ENCODE peak calls at places on chromosomes 13 and 19, in four cellular contexts. One of them, this sample, is unnamed.

GRCh38 chr13:20197361-20197834 is 4.7 kb upstream of the GJB2 start:
- DNase-seq in kidney epithelial cell: no peak
- DNase-seq in left lung: no peak
- DNase-seq in right lobe of liver: no peak
- DNase-seq in this sample: no peak

GRCh38 chr19:48540110-48540509 is 11.9 kb upstream of the SULT2B1 start:
- DNase-seq in left lung: peak; percentile 34
- DNase-seq in kidney epithelial cell: no peak
- DNase-seq in right lobe of liver: no peak
- DNase-seq in this sample: no peak

GRCh38 chr19:34145741-34146202 is 26.5 kb upstream of the LSM14A start:
- DNase-seq in right lobe of liver: no peak
- DNase-seq in left lung: no peak
- DNase-seq in kidney epithelial cell: no peak
- DNase-seq in this sample: peak; percentile 57

GRCh38 chr19:3304871-3305423 is 61.4 kb upstream of the NFIC start:
- DNase-seq in right lobe of liver: peak; percentile 76
- DNase-seq in left lung: no peak
- DNase-seq in kidney epithelial cell: no peak
- DNase-seq in this sample: peak; percentile 63

GRCh38 chr13:19151581-19152263 is 29.9 kb downstream of the TUBA3C start:
- DNase-seq in left lung: no peak
- DNase-seq in kidney epithelial cell: no peak
- DNase-seq in right lobe of liver: no peak
- DNase-seq in this sample: no peak

GRCh38 chr19:23823952-23824389 is 65.3 kb upstream of the ZNF681 start:
- DNase-seq in right lobe of liver: no peak
- DNase-seq in left lung: no peak
- DNase-seq in kidney epithelial cell: no peak
- DNase-seq in this sample: no peak

GRCh38 chr13:23430664-23431063 is 2.8 kb downstream of the SACS start:
- DNase-seq in right lobe of liver: no peak
- DNase-seq in left lung: no peak
- DNase-seq in kidney epithelial cell: no peak
- DNase-seq in this sample: no peak

GRCh38 chr13:80224468-80224867 is 116.5 kb downstream of the SPRY2 start:
- DNase-seq in kidney epithelial cell: no peak
- DNase-seq in left lung: no peak
- DNase-seq in right lobe of liver: no peak
- DNase-seq in this sample: no peak

GRCh38 chr13:112634102-112634501 is 46.1 kb upstream of the TUBGCP3 start:
- DNase-seq in kidney epithelial cell: no peak
- DNase-seq in right lobe of liver: no peak
- DNase-seq in left lung: no peak
- DNase-seq in this sample: no peak

GRCh38 chr13:99384468-99384867 is 77.3 kb upstream of the GPR183 start:
- DNase-seq in left lung: no peak
- DNase-seq in kidney epithelial cell: no peak
- DNase-seq in right lobe of liver: no peak
- DNase-seq in this sample: no peak

GRCh38 chr19:3324405-3324856 is 42.0 kb upstream of the NFIC start:
- DNase-seq in right lobe of liver: peak; percentile 74
- DNase-seq in left lung: peak; percentile 95
- DNase-seq in kidney epithelial cell: no peak
- DNase-seq in this sample: peak; percentile 55

GRCh38 chr13:47929156-47929555 is 71.9 kb downstream of the SUCLA2 start:
- DNase-seq in kidney epithelial cell: no peak
- DNase-seq in left lung: no peak
- DNase-seq in right lobe of liver: no peak
- DNase-seq in this sample: no peak

GRCh38 chr13:104773775-104774174 is 1707.6 kb upstream of the SLC10A2 start:
- DNase-seq in right lobe of liver: no peak
- DNase-seq in kidney epithelial cell: no peak
- DNase-seq in left lung: no peak
- DNase-seq in this sample: no peak

GRCh38 chr19:51365211-51366049 is 758 bp downstream of the ETFB start:
- DNase-seq in left lung: no peak
- DNase-seq in kidney epithelial cell: no peak
- DNase-seq in right lobe of liver: peak; percentile 73
- DNase-seq in this sample: peak; percentile 22

GRCh38 chr19:54420383-54421168 is 5.3 kb downstream of the TTYH1 start:
- DNase-seq in left lung: no peak
- DNase-seq in right lobe of liver: no peak
- DNase-seq in kidney epithelial cell: no peak
- DNase-seq in this sample: peak; percentile 37

GRCh38 chr19:45613926-45614725 is 12.1 kb upstream of the GPR4 start:
- DNase-seq in left lung: no peak
- DNase-seq in right lobe of liver: no peak
- DNase-seq in kidney epithelial cell: peak; percentile 92
- DNase-seq in this sample: no peak

GRCh38 chr13:52405767-52406494 is at the start of gene THSD1:
- DNase-seq in kidney epithelial cell: no peak
- DNase-seq in right lobe of liver: peak; percentile 75
- DNase-seq in left lung: peak; percentile 85
- DNase-seq in this sample: peak; percentile 27

DNA sequence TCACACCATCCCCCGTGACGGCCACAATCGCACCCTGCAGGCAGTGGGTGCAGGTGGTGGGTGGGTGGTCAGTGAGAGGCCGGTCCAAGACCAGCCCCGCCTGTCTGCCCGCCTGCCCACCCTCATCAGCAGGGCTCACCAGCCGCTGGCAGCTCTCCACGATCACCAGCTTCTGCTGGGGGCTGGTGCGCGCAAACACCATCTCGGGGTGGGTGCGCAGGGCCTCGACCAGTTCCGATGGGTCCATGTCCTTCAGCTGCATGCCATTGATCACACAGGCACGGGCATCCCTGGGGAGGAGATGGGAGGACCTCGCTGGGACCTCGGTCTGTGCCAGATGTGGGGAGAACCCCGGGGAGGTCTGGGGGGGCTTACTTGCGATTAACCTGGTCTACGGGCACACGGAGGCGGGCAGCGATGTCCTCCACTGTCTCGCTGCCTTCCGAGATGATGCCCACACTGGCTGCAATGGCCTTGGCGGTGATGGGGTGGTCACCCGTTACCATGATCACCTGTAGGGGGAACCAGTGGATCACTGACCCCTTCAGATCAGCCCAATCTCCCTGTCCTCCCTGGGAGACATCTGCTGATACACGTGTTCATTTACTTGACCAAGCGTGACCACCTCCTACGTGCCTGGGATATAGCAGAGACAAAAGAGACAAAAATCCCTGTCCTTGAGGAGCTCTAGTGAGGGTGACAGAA is 8.0 kb downstream of the ATP4A start:
- DNase-seq in right lobe of liver: no peak
- DNase-seq in left lung: no peak
- DNase-seq in kidney epithelial cell: no peak
- DNase-seq in this sample: no peak
- TF ChIP-seq CTCF in right lobe of liver: peak; percentile 11
- TF ChIP-seq CTCF in left lung: no peak
- TF ChIP-seq CTCF in kidney epithelial cell: peak; percentile 46
- TF ChIP-seq CTCF in this sample: no peak

DNA sequence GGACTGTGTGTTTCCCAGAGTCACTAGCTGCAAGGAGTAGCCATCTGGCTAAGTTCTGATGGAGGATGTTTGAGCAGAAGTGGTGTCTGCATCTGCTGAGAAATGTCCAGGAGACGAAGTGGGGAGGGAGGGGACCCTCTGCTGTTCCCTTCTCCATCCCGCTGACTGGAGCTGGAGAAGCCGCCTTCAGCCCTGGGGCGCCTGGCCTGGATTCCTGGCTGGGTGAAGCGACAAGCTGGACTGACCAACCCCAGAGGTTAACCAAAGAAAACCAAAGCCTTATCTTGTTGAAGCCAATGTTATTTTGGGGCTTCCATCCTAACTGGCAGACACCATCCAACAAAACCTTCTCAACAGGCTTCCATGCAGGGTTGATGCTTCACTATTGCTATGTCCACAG is 67.6 kb downstream of the SLC7A1 start:
- DNase-seq in left lung: no peak
- DNase-seq in right lobe of liver: no peak
- DNase-seq in kidney epithelial cell: no peak
- DNase-seq in this sample: no peak
- H3K36me3 ChIP-seq in left lung: no peaks in the 10 kb centered on the region
- H3K36me3 ChIP-seq in right lobe of liver: no peaks in the 10 kb centered on the region
- H3K36me3 ChIP-seq in kidney epithelial cell: peaks cover 10% of the 10 kb centered on the region
- H3K36me3 ChIP-seq in this sample: no peaks in the 10 kb centered on the region

GRCh38 chr19:43913383-43913782 is 21.7 kb downstream of the ZNF45 start:
- DNase-seq in right lobe of liver: no peak
- DNase-seq in kidney epithelial cell: no peak
- DNase-seq in left lung: no peak
- DNase-seq in this sample: no peak
- H3K4me3 ChIP-seq in right lobe of liver: no peak overlapping the region
- H3K4me3 ChIP-seq in kidney epithelial cell: no peak overlapping the region
- H3K4me3 ChIP-seq in left lung: no peak overlapping the region
- H3K4me3 ChIP-seq in this sample: no peak overlapping the region

GRCh38 chr13:97826421-97826965 is 127.0 kb upstream of the IPO5 start:
- DNase-seq in left lung: no peak
- DNase-seq in right lobe of liver: no peak
- DNase-seq in kidney epithelial cell: no peak
- DNase-seq in this sample: no peak

DNA sequence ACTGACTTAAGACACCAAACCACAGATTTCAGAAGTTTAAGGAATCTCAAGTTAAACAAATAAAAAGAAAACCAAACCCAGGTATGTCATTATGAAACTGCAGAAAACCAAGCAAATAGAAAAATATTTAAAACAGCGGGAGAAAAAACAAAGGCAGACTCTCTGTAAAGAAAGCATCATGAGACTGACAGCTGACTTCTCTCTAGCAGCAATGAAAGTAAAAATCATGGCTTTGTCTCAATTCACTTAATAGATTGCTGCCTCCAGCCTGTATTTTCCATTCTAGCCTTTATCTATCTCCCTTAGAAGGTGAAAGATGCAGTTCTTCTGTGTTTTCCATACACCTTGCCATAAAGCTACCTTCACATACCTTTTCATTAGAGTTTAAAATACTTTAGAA is 131.1 kb upstream of the IPO5 start:
- DNase-seq in right lobe of liver: no peak
- DNase-seq in left lung: no peak
- DNase-seq in kidney epithelial cell: no peak
- DNase-seq in this sample: no peak
- TF ChIP-seq CTCF in right lobe of liver: no peak
- TF ChIP-seq CTCF in left lung: no peak
- TF ChIP-seq CTCF in kidney epithelial cell: no peak
- TF ChIP-seq CTCF in this sample: no peak

DNA sequence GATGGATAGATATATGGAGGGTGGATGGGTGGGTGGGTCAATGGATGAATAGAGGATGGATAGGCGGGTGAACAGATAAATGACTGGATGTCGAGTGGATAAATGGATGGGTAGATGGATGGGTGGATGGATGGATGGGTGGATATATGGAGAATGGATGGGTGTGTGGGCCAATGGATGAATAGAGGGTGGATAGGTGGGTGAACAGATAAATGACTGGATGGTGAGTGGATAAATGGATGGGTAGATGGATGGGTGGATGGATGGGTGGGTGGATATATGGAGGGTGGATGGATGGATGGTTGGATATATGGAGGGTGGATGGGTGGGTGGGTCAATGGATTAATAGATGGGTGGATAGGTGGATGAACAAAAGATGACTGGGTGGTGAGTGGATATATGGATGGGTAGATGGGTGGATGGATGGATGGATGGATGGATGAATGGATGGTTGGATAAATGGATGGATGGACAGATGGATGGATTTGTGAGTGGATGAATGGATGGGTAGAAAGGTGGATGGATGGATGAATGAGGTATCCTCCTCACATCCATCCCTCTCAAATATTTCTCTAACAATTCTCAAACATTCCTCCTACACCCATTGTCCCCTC is 21.0 kb downstream of the AXL start:
- DNase-seq in kidney epithelial cell: no peak
- DNase-seq in left lung: no peak
- DNase-seq in right lobe of liver: no peak
- DNase-seq in this sample: no peak
- H3K36me3 ChIP-seq in kidney epithelial cell: peaks cover 4% of the 10 kb centered on the region
- H3K36me3 ChIP-seq in left lung: no peaks in the 10 kb centered on the region
- H3K36me3 ChIP-seq in right lobe of liver: no peaks in the 10 kb centered on the region
- H3K36me3 ChIP-seq in this sample: peaks cover 97% of the 10 kb centered on the region

GRCh38 chr19:8390617-8390981 is 439 bp downstream of the RAB11B start:
- DNase-seq in left lung: peak; percentile 98
- DNase-seq in right lobe of liver: peak; percentile 99
- DNase-seq in kidney epithelial cell: peak; percentile 39
- DNase-seq in this sample: peak; percentile 97

GRCh38 chr19:8393192-8393870 is 3.2 kb downstream of the RAB11B start:
- DNase-seq in right lobe of liver: no peak
- DNase-seq in left lung: no peak
- DNase-seq in kidney epithelial cell: no peak
- DNase-seq in this sample: no peak

GRCh38 chr19:8393871-8394250 is 3.7 kb downstream of the RAB11B start:
- DNase-seq in right lobe of liver: no peak
- DNase-seq in kidney epithelial cell: no peak
- DNase-seq in left lung: no peak
- DNase-seq in this sample: no peak

GRCh38 chr19:8391274-8392016 is 1.3 kb downstream of the RAB11B start:
- DNase-seq in right lobe of liver: no peak
- DNase-seq in left lung: no peak
- DNase-seq in kidney epithelial cell: no peak
- DNase-seq in this sample: no peak

GRCh38 chr19:8392017-8392591 is 1.9 kb downstream of the RAB11B start:
- DNase-seq in right lobe of liver: no peak
- DNase-seq in left lung: no peak
- DNase-seq in kidney epithelial cell: no peak
- DNase-seq in this sample: no peak
- H3K4me3 ChIP-seq in right lobe of liver: no peak overlapping the region
- H3K4me3 ChIP-seq in left lung: peak overlapping the region; percentile 83
- H3K4me3 ChIP-seq in kidney epithelial cell: no peak overlapping the region
- H3K4me3 ChIP-seq in this sample: no peak overlapping the region

GRCh38 chr19:12485571-12485970 is 955 bp upstream of the ZNF709 start:
- DNase-seq in left lung: no peak
- DNase-seq in kidney epithelial cell: no peak
- DNase-seq in right lobe of liver: no peak
- DNase-seq in this sample: no peak

GRCh38 chr19:12481781-12482504 is 2.7 kb downstream of the ZNF709 start:
- DNase-seq in kidney epithelial cell: no peak
- DNase-seq in left lung: no peak
- DNase-seq in right lobe of liver: no peak
- DNase-seq in this sample: no peak

GRCh38 chr19:12484011-12484370 is 625 bp downstream of the ZNF709 start:
- DNase-seq in left lung: no peak
- DNase-seq in right lobe of liver: no peak
- DNase-seq in kidney epithelial cell: no peak
- DNase-seq in this sample: no peak

GRCh38 chr19:12482505-12482886 is 2.1 kb downstream of the ZNF709 start:
- DNase-seq in left lung: no peak
- DNase-seq in kidney epithelial cell: no peak
- DNase-seq in right lobe of liver: no peak
- DNase-seq in this sample: no peak

GRCh38 chr19:12484371-12485322 is at the start of gene ZNF709:
- DNase-seq in right lobe of liver: peak; percentile 93
- DNase-seq in left lung: peak; percentile 92
- DNase-seq in kidney epithelial cell: peak; percentile 43
- DNase-seq in this sample: peak; percentile 96
- TF ChIP-seq CTCF in right lobe of liver: no peak
- TF ChIP-seq CTCF in left lung: no peak
- TF ChIP-seq CTCF in kidney epithelial cell: no peak
- TF ChIP-seq CTCF in this sample: no peak